ENCODE peak calls at places on chromosomes 3 and 15, in five cellular contexts. One of them, this sample, is unnamed.

GRCh38 chr3:50370594-50370993 is 11.3 kb upstream of the TMEM115 start:
- DNase-seq in heart left ventricle: no peak
- DNase-seq in osteoblast: no peak
- DNase-seq in heart right ventricle: no peak
- DNase-seq in stomach: no peak
- DNase-seq in this sample: no peak

GRCh38 chr15:42577514-42578031 is 2.2 kb downstream of the STARD9 start:
- DNase-seq in heart left ventricle: no peak
- DNase-seq in osteoblast: peak; percentile 86
- DNase-seq in heart right ventricle: no peak
- DNase-seq in stomach: no peak
- DNase-seq in this sample: no peak

GRCh38 chr3:128523591-128523990 is 30.6 kb upstream of the GATA2 start:
- DNase-seq in heart left ventricle: no peak
- DNase-seq in osteoblast: no peak
- DNase-seq in heart right ventricle: no peak
- DNase-seq in stomach: no peak
- DNase-seq in this sample: no peak

GRCh38 chr3:56133423-56133822 is 334.8 kb downstream of the ERC2 start:
- DNase-seq in heart left ventricle: no peak
- DNase-seq in osteoblast: no peak
- DNase-seq in heart right ventricle: no peak
- DNase-seq in stomach: no peak
- DNase-seq in this sample: no peak

GRCh38 chr3:14162178-14162577 is 16.2 kb downstream of the XPC start:
- DNase-seq in heart left ventricle: no peak
- DNase-seq in osteoblast: no peak
- DNase-seq in heart right ventricle: no peak
- DNase-seq in stomach: no peak
- DNase-seq in this sample: no peak

GRCh38 chr3:51975857-51976549 is 1.1 kb downstream of the ABHD14A start:
- DNase-seq in heart left ventricle: peak; percentile 79
- DNase-seq in osteoblast: peak; percentile 91
- DNase-seq in heart right ventricle: peak; percentile 74
- DNase-seq in stomach: peak; percentile 62
- DNase-seq in this sample: no peak

GRCh38 chr3:185308126-185308754 is 54.4 kb upstream of the EHHADH start:
- DNase-seq in heart left ventricle: peak; percentile 31
- DNase-seq in osteoblast: peak; percentile 69
- DNase-seq in heart right ventricle: peak; percentile 20
- DNase-seq in stomach: peak; percentile 68
- DNase-seq in this sample: no peak

GRCh38 chr15:36810656-36811449 is 231.4 kb downstream of the CDIN1 start:
- DNase-seq in heart left ventricle: no peak
- DNase-seq in osteoblast: no peak
- DNase-seq in heart right ventricle: no peak
- DNase-seq in stomach: no peak
- DNase-seq in this sample: no peak

GRCh38 chr3:122890077-122890484 is 95.2 kb downstream of the SLC49A4 start:
- DNase-seq in heart left ventricle: peak; percentile 78
- DNase-seq in osteoblast: peak; percentile 69
- DNase-seq in heart right ventricle: peak; percentile 83
- DNase-seq in stomach: no peak
- DNase-seq in this sample: no peak

GRCh38 chr15:77013786-77014136 is 18.8 kb downstream of the PSTPIP1 start:
- DNase-seq in heart left ventricle: no peak
- DNase-seq in osteoblast: peak; percentile 42
- DNase-seq in heart right ventricle: no peak
- DNase-seq in stomach: peak; percentile 49
- DNase-seq in this sample: no peak

GRCh38 chr3:136750922-136751258 is 1.3 kb downstream of the STAG1 start:
- DNase-seq in heart left ventricle: no peak
- DNase-seq in osteoblast: peak; percentile 80
- DNase-seq in heart right ventricle: no peak
- DNase-seq in stomach: no peak
- DNase-seq in this sample: no peak

GRCh38 chr3:65713016-65713415 is 325.7 kb downstream of the MAGI1 start:
- DNase-seq in heart left ventricle: no peak
- DNase-seq in osteoblast: peak; percentile 76
- DNase-seq in heart right ventricle: no peak
- DNase-seq in stomach: no peak
- DNase-seq in this sample: no peak

GRCh38 chr3:52317601-52318000 is 1.5 kb downstream of the DNAH1 start:
- DNase-seq in heart left ventricle: peak; percentile 68
- DNase-seq in osteoblast: peak; percentile 97
- DNase-seq in heart right ventricle: peak; percentile 58
- DNase-seq in stomach: peak; percentile 77
- DNase-seq in this sample: no peak

GRCh38 chr3:194322701-194323174 is 28.4 kb downstream of the CPN2 start:
- DNase-seq in heart left ventricle: no peak
- DNase-seq in osteoblast: peak; percentile 91
- DNase-seq in heart right ventricle: no peak
- DNase-seq in stomach: peak; percentile 66
- DNase-seq in this sample: no peak

GRCh38 chr15:52113246-52113645 is 671 bp upstream of the BCL2L10 start:
- DNase-seq in heart left ventricle: no peak
- DNase-seq in osteoblast: no peak
- DNase-seq in heart right ventricle: no peak
- DNase-seq in stomach: no peak
- DNase-seq in this sample: no peak

GRCh38 chr15:77604973-77605372 is 27.7 kb downstream of the LINGO1 start:
- DNase-seq in heart left ventricle: no peak
- DNase-seq in osteoblast: no peak
- DNase-seq in heart right ventricle: no peak
- DNase-seq in stomach: no peak
- DNase-seq in this sample: no peak

GRCh38 chr3:154844863-154845262 is 235.3 kb upstream of the MME start:
- DNase-seq in heart left ventricle: no peak
- DNase-seq in osteoblast: no peak
- DNase-seq in heart right ventricle: no peak
- DNase-seq in stomach: no peak
- DNase-seq in this sample: no peak

GRCh38 chr3:53843195-53844177 is 2.7 kb downstream of the CHDH start:
- DNase-seq in heart left ventricle: no peak
- DNase-seq in osteoblast: no peak
- DNase-seq in heart right ventricle: no peak
- DNase-seq in stomach: no peak
- DNase-seq in this sample: no peak

GRCh38 chr3:156605686-156606605 is 51.0 kb upstream of the SSR3 start:
- DNase-seq in heart left ventricle: peak; percentile 50
- DNase-seq in osteoblast: peak; percentile 77
- DNase-seq in heart right ventricle: peak; percentile 42
- DNase-seq in stomach: peak; percentile 31
- DNase-seq in this sample: no peak

GRCh38 chr3:194397757-194398312 is 1.2 kb downstream of the GP5 start:
- DNase-seq in heart left ventricle: no peak
- DNase-seq in osteoblast: peak; percentile 88
- DNase-seq in heart right ventricle: no peak
- DNase-seq in stomach: no peak
- DNase-seq in this sample: no peak

GRCh38 chr3:119352235-119352634 is 58.1 kb downstream of the ARHGAP31 start:
- DNase-seq in heart left ventricle: no peak
- DNase-seq in osteoblast: no peak
- DNase-seq in heart right ventricle: no peak
- DNase-seq in stomach: no peak
- DNase-seq in this sample: no peak

GRCh38 chr15:66565731-66566130 is at the start of gene LCTL:
- DNase-seq in heart left ventricle: no peak
- DNase-seq in osteoblast: peak; percentile 95
- DNase-seq in heart right ventricle: no peak
- DNase-seq in stomach: no peak
- DNase-seq in this sample: no peak

DNA sequence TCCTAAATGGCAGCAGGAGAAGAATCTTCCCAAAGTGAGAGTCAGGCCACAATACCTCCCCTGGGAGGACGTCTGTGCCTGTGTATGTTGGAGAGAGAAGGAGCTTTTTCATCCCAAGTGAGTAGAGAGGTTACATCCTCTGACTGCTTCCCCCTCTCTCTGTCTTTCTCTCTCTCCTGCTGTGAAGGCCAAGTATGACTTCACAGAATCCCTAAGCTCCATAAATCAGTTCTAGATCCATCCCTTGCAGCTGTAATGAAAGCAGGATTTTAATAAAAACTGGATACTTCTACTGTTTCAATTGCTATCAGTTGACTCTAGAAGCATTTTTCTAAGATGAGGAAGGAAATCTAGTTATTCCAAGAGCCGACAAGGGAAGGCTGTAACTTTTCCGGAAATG is 389.1 kb upstream of the PROK2 start:
- DNase-seq in heart left ventricle: no peak
- DNase-seq in osteoblast: no peak
- DNase-seq in heart right ventricle: no peak
- DNase-seq in stomach: no peak
- DNase-seq in this sample: no peak
- H3K4me1 ChIP-seq in heart left ventricle: no peaks in the 10 kb centered on the region
- H3K4me1 ChIP-seq in osteoblast: peaks cover 27% of the 10 kb centered on the region
- H3K4me1 ChIP-seq in heart right ventricle: peaks cover 38% of the 10 kb centered on the region
- H3K4me1 ChIP-seq in stomach: peaks cover 18% of the 10 kb centered on the region
- H3K4me1 ChIP-seq in this sample: peaks cover 66% of the 10 kb centered on the region

GRCh38 chr3:192064959-192065358 is 604.0 kb downstream of the PYDC2 start:
- DNase-seq in heart left ventricle: no peak
- DNase-seq in osteoblast: no peak
- DNase-seq in heart right ventricle: no peak
- DNase-seq in stomach: no peak
- DNase-seq in this sample: no peak

GRCh38 chr3:192068464-192069254 is 607.7 kb downstream of the PYDC2 start:
- DNase-seq in heart left ventricle: no peak
- DNase-seq in osteoblast: no peak
- DNase-seq in heart right ventricle: no peak
- DNase-seq in stomach: no peak
- DNase-seq in this sample: no peak

GRCh38 chr3:192060160-192060783 is 599.3 kb downstream of the PYDC2 start:
- DNase-seq in heart left ventricle: no peak
- DNase-seq in osteoblast: no peak
- DNase-seq in heart right ventricle: no peak
- DNase-seq in stomach: no peak
- DNase-seq in this sample: no peak

GRCh38 chr3:192062186-192062585 is 601.2 kb downstream of the PYDC2 start:
- DNase-seq in heart left ventricle: no peak
- DNase-seq in osteoblast: no peak
- DNase-seq in heart right ventricle: no peak
- DNase-seq in stomach: no peak
- DNase-seq in this sample: no peak

GRCh38 chr3:192063570-192063969 is 602.6 kb downstream of the PYDC2 start:
- DNase-seq in heart left ventricle: peak; percentile 66
- DNase-seq in osteoblast: no peak
- DNase-seq in heart right ventricle: peak; percentile 58
- DNase-seq in stomach: no peak
- DNase-seq in this sample: no peak
- H3K4me3 ChIP-seq in heart left ventricle: peak overlapping the region; percentile 25
- H3K4me3 ChIP-seq in osteoblast: no peak overlapping the region
- H3K4me3 ChIP-seq in heart right ventricle: no peak overlapping the region
- H3K4me3 ChIP-seq in stomach: no peak overlapping the region
- H3K4me3 ChIP-seq in this sample: no peak overlapping the region

GRCh38 chr15:31391687-31392671 is 65.3 kb downstream of the KLF13 start:
- DNase-seq in heart left ventricle: peak; percentile 90
- DNase-seq in osteoblast: peak; percentile 97
- DNase-seq in heart right ventricle: peak; percentile 87
- DNase-seq in stomach: peak; percentile 90
- DNase-seq in this sample: peak; percentile 70

GRCh38 chr15:31387483-31388118 is 61.0 kb downstream of the KLF13 start:
- DNase-seq in heart left ventricle: peak; percentile 81
- DNase-seq in osteoblast: peak; percentile 80
- DNase-seq in heart right ventricle: peak; percentile 83
- DNase-seq in stomach: peak; percentile 85
- DNase-seq in this sample: peak; percentile 81

GRCh38 chr15:31389576-31389975 is 62.9 kb downstream of the KLF13 start:
- DNase-seq in heart left ventricle: no peak
- DNase-seq in osteoblast: no peak
- DNase-seq in heart right ventricle: no peak
- DNase-seq in stomach: no peak
- DNase-seq in this sample: peak; percentile 64

GRCh38 chr15:31390777-31391486 is 64.3 kb downstream of the KLF13 start:
- DNase-seq in heart left ventricle: peak; percentile 21
- DNase-seq in osteoblast: no peak
- DNase-seq in heart right ventricle: no peak
- DNase-seq in stomach: no peak
- DNase-seq in this sample: peak; percentile 81

DNA sequence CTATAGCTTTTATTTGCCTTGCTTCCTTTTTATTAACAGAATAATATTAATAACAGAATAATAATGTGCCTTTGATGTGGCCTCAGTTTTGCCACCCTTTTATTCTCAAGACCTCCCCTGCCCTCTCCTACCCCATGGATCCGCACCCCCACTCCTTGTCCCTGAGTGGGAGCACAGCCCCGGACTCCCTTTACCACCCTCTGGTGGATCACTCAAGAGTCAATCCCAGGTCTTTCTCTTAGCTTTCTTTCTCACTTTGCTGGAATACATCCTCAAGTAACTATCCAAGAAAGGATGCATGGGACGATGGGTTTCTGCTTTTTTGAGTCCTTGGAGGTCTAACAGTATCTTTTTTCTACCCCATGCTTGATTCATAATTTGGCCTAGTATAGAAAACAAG is 63.4 kb downstream of the KLF13 start:
- DNase-seq in heart left ventricle: no peak
- DNase-seq in osteoblast: no peak
- DNase-seq in heart right ventricle: no peak
- DNase-seq in stomach: no peak
- DNase-seq in this sample: no peak
- TF ChIP-seq CTCF in heart left ventricle: no peak
- TF ChIP-seq CTCF in osteoblast: no peak
- TF ChIP-seq CTCF in heart right ventricle: peak; percentile 9
- TF ChIP-seq CTCF in stomach: no peak
- TF ChIP-seq CTCF in this sample: no peak

GRCh38 chr3:9386501-9387321 is 10.7 kb upstream of the SETD5 start:
- DNase-seq in heart left ventricle: no peak
- DNase-seq in osteoblast: no peak
- DNase-seq in heart right ventricle: no peak
- DNase-seq in stomach: no peak
- DNase-seq in this sample: no peak
- H3K4me1 ChIP-seq in heart left ventricle: no peaks in the 10 kb centered on the region
- H3K4me1 ChIP-seq in osteoblast: peaks cover 3% of the 10 kb centered on the region
- H3K4me1 ChIP-seq in heart right ventricle: peaks cover 8% of the 10 kb centered on the region
- H3K4me1 ChIP-seq in stomach: peaks cover 3% of the 10 kb centered on the region
- H3K4me1 ChIP-seq in this sample: peaks cover 2% of the 10 kb centered on the region

GRCh38 chr3:112640864-112641751 is at the start of gene CCDC80:
- DNase-seq in heart left ventricle: no peak
- DNase-seq in osteoblast: peak; percentile 72
- DNase-seq in heart right ventricle: no peak
- DNase-seq in stomach: no peak
- DNase-seq in this sample: no peak
- H3K4me3 ChIP-seq in heart left ventricle: peak within 1 kb of the TSS; percentile 68
- H3K4me3 ChIP-seq in osteoblast: peak within 1 kb of the TSS; percentile 80
- H3K4me3 ChIP-seq in heart right ventricle: peak within 1 kb of the TSS; percentile 40
- H3K4me3 ChIP-seq in stomach: peak within 1 kb of the TSS; percentile 25
- H3K4me3 ChIP-seq in this sample: peak within 1 kb of the TSS; percentile 36

DNA sequence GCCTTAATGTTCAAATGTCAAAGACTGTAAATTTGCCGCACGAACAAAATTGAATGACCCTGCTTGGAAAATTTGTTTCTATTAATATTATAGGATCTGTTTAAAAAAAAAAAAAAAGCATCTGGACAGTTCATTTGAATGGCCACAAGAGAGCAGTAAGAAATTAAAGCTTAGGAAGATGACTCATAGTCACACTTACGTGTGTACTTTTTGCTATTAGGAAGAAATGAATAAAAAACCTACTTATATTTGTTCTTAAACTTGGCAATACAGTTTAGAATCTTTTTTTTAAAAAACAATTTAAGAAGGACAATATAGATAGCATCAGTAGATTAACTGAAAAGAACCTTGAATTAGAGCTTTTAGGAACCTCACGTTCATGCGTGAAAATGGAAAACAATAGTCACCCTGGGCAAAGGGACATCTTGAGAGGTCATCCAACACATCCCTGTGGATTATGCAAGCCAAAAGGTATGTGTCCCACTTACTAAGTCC is 621.8 kb downstream of the MECOM start:
- DNase-seq in heart left ventricle: no peak
- DNase-seq in osteoblast: no peak
- DNase-seq in heart right ventricle: no peak
- DNase-seq in stomach: no peak
- DNase-seq in this sample: no peak
- TF ChIP-seq CTCF in heart left ventricle: peak; percentile 54
- TF ChIP-seq CTCF in osteoblast: peak; percentile 63
- TF ChIP-seq CTCF in heart right ventricle: peak; percentile 75
- TF ChIP-seq CTCF in stomach: peak; percentile 30
- TF ChIP-seq CTCF in this sample: no peak

This sample was measured in vagina.